ENCODE peak calls at places on chromosomes 11 and 22, in seven cellular contexts. I, L, J, B, Q, D and K are unnamed samples.

GRCh38 chr11:95469268-95469667 is 238.3 kb upstream of the SESN3 start:
- DNase-seq in D (no peak), Q (no peak), B (no peak), L (no peak), I (no peak), J (no peak), K (no peak)

GRCh38 chr11:34749666-34750659 is 129.1 kb downstream of the EHF start:
- DNase-seq in B (peak), L (no peak), J (no peak), Q (peak), I (no peak), D (peak), K (peak)

GRCh38 chr11:65041206-65042035 is at the start of gene SAC3D1:
- DNase-seq in D (no peak), L (no peak), Q (no peak), I (no peak), J (no peak), B (peak), K (peak)

GRCh38 chr11:67644472-67645418 is 5.2 kb upstream of the TBX10 start:
- DNase-seq in D (peak), Q (no peak), B (peak), I (no peak), L (no peak), J (no peak), K (no peak)

GRCh38 chr11:35282226-35282882 is 137.0 kb downstream of the SLC1A2 start:
- DNase-seq in B (no peak), L (no peak), Q (no peak), D (no peak), J (no peak), I (no peak), K (no peak)

GRCh38 chr11:47270331-47271271 is 668 bp downstream of the MADD start:
- DNase-seq in Q (peak), B (peak), J (peak), L (no peak), D (peak), I (no peak), K (no peak)

GRCh38 chr11:85423331-85423730 is 203.8 kb downstream of the DLG2 start:
- DNase-seq in I (no peak), B (no peak), L (no peak), J (no peak), Q (no peak), D (no peak), K (no peak)

GRCh38 chr11:76592961-76593360 is 77.6 kb downstream of the LRRC32 start:
- DNase-seq in D (no peak), Q (no peak), L (no peak), J (no peak), I (no peak), B (no peak), K (no peak)

GRCh38 chr22:41345807-41346335 is 35.9 kb upstream of the TEF start:
- DNase-seq in Q (no peak), I (no peak), L (no peak), J (no peak), D (no peak), B (no peak), K (no peak)

GRCh38 chr11:107840120-107840479 is 18.5 kb downstream of the SLC35F2 start:
- DNase-seq in D (no peak), J (no peak), Q (no peak), L (no peak), I (no peak), B (no peak), K (no peak)

GRCh38 chr11:67584881-67585873 is 1.6 kb downstream of the GSTP1 start:
- DNase-seq in B (no peak), Q (no peak), I (no peak), J (no peak), L (no peak), D (no peak), K (no peak)

GRCh38 chr22:27252282-27253049 is 549.1 kb downstream of the MN1 start:
- DNase-seq in J (no peak), Q (peak), B (no peak), D (peak), I (no peak), L (no peak), K (peak)

GRCh38 chr11:117094776-117095175 is 3.5 kb downstream of the SIK3 start:
- DNase-seq in D (no peak), B (no peak), L (no peak), J (no peak), I (no peak), Q (no peak), K (no peak)

GRCh38 chr11:92628401-92629292 is 340.8 kb upstream of the MTNR1B start:
- DNase-seq in Q (no peak), L (no peak), B (no peak), D (no peak), J (no peak), I (no peak), K (no peak)

GRCh38 chr11:74288911-74289310 is 22.5 kb downstream of the P4HA3 start:
- DNase-seq in B (no peak), L (no peak), J (no peak), D (no peak), I (no peak), Q (no peak), K (no peak)

GRCh38 chr11:94794287-94795168 is 26.4 kb downstream of the AMOTL1 start:
- DNase-seq in J (no peak), D (peak), B (peak), I (no peak), L (no peak), Q (no peak), K (peak)